ENCODE peak calls at places on chromosomes 4 and X, in four cellular contexts. One of them, this sample, is unnamed.

GRCh38 chr4:145775406-145775805 is 95.5 kb downstream of the C4orf51 start:
- DNase-seq in SW480: no peak
- DNase-seq in KBM-7: no peak
- DNase-seq in fibroblast of mammary gland: no peak
- DNase-seq in this sample: no peak

GRCh38 chr4:2303121-2303685 is 41.3 kb upstream of the MXD4 start:
- DNase-seq in SW480: no peak
- DNase-seq in KBM-7: no peak
- DNase-seq in fibroblast of mammary gland: no peak
- DNase-seq in this sample: no peak

GRCh38 chrX:17032351-17032750 is 85.9 kb downstream of the REPS2 start:
- DNase-seq in fibroblast of mammary gland: peak; percentile 88
- DNase-seq in KBM-7: no peak
- DNase-seq in SW480: no peak
- DNase-seq in this sample: no peak

GRCh38 chr4:71553605-71554004 is 214.8 kb downstream of the SLC4A4 start:
- DNase-seq in KBM-7: peak; percentile 11
- DNase-seq in SW480: no peak
- DNase-seq in fibroblast of mammary gland: peak; percentile 45
- DNase-seq in this sample: peak; percentile 62

GRCh38 chrX:14702145-14702544 is 170.7 kb downstream of the FANCB start:
- DNase-seq in KBM-7: no peak
- DNase-seq in SW480: no peak
- DNase-seq in fibroblast of mammary gland: no peak
- DNase-seq in this sample: no peak

GRCh38 chr4:143616771-143617170 is 83.7 kb downstream of the FREM3 start:
- DNase-seq in SW480: peak; percentile 88
- DNase-seq in KBM-7: peak; percentile 50
- DNase-seq in fibroblast of mammary gland: peak; percentile 87
- DNase-seq in this sample: no peak

GRCh38 chrX:63330681-63331080 is 20.5 kb downstream of the SPIN4 start:
- DNase-seq in KBM-7: no peak
- DNase-seq in SW480: no peak
- DNase-seq in fibroblast of mammary gland: peak; percentile 3
- DNase-seq in this sample: no peak

GRCh38 chr4:42953316-42953715 is 60.8 kb downstream of the GRXCR1 start:
- DNase-seq in SW480: no peak
- DNase-seq in fibroblast of mammary gland: no peak
- DNase-seq in KBM-7: no peak
- DNase-seq in this sample: no peak

GRCh38 chr4:1578968-1579833 is 104.9 kb downstream of the FAM53A start:
- DNase-seq in fibroblast of mammary gland: peak; percentile 84
- DNase-seq in KBM-7: no peak
- DNase-seq in SW480: peak; percentile 58
- DNase-seq in this sample: peak; percentile 54

GRCh38 chrX:18674417-18674787 is 2.5 kb upstream of the RS1 start:
- DNase-seq in SW480: peak; percentile 48
- DNase-seq in fibroblast of mammary gland: no peak
- DNase-seq in KBM-7: no peak
- DNase-seq in this sample: no peak

GRCh38 chr4:113444386-113444785 is 317.2 kb downstream of the CAMK2D start:
- DNase-seq in SW480: no peak
- DNase-seq in fibroblast of mammary gland: peak; percentile 74
- DNase-seq in KBM-7: no peak
- DNase-seq in this sample: no peak

GRCh38 chr4:173478136-173478860 is 51.7 kb downstream of the HAND2 start:
- DNase-seq in fibroblast of mammary gland: peak; percentile 70
- DNase-seq in KBM-7: no peak
- DNase-seq in SW480: no peak
- DNase-seq in this sample: no peak

GRCh38 chrX:952816-953215 is 259.6 kb downstream of the CRLF2 start:
- DNase-seq in SW480: no peak
- DNase-seq in KBM-7: no peak
- DNase-seq in fibroblast of mammary gland: no peak
- DNase-seq in this sample: no peak

GRCh38 chrX:118974908-118975671 is 672 bp downstream of the LONRF3 start:
- DNase-seq in KBM-7: peak; percentile 66
- DNase-seq in fibroblast of mammary gland: no peak
- DNase-seq in SW480: peak; percentile 69
- DNase-seq in this sample: no peak

GRCh38 chrX:47217121-47217851 is 1.2 kb upstream of the CDK16 start:
- DNase-seq in KBM-7: no peak
- DNase-seq in SW480: peak; percentile 65
- DNase-seq in fibroblast of mammary gland: peak; percentile 78
- DNase-seq in this sample: peak; percentile 59

GRCh38 chr4:185717018-185717726 is 94.8 kb downstream of the SORBS2 start:
- DNase-seq in fibroblast of mammary gland: no peak
- DNase-seq in KBM-7: no peak
- DNase-seq in SW480: no peak
- DNase-seq in this sample: no peak

GRCh38 chrX:7941390-7942042 is 14.3 kb upstream of the PNPLA4 start:
- DNase-seq in KBM-7: peak; percentile 16
- DNase-seq in fibroblast of mammary gland: peak; percentile 20
- DNase-seq in SW480: peak; percentile 5
- DNase-seq in this sample: peak; percentile 61

GRCh38 chrX:66728818-66729271 is 90.0 kb upstream of the EDA2R start:
- DNase-seq in KBM-7: peak; percentile 92
- DNase-seq in fibroblast of mammary gland: peak; percentile 78
- DNase-seq in SW480: no peak
- DNase-seq in this sample: peak; percentile 71

GRCh38 chr4:72424006-72424405 is 145.0 kb downstream of the ADAMTS3 start:
- DNase-seq in SW480: no peak
- DNase-seq in fibroblast of mammary gland: no peak
- DNase-seq in KBM-7: no peak
- DNase-seq in this sample: no peak

GRCh38 chr4:8171941-8172924 is 13.6 kb upstream of the ABLIM2 start:
- DNase-seq in SW480: no peak
- DNase-seq in KBM-7: no peak
- DNase-seq in fibroblast of mammary gland: peak; percentile 24
- DNase-seq in this sample: no peak

GRCh38 chr4:155809835-155810234 is 51.0 kb downstream of the GUCY1B1 start:
- DNase-seq in KBM-7: peak; percentile 91
- DNase-seq in SW480: peak; percentile 55
- DNase-seq in fibroblast of mammary gland: peak; percentile 94
- DNase-seq in this sample: peak; percentile 98

This sample was measured in Karpas-422.